ENCODE peak calls at places on chromosome 16, in six cellular contexts. One of them, this sample, is unnamed.

GRCh38 chr16:10926867-10927266 is 15.4 kb downstream of the DEXI start:
- DNase-seq in Calu3: no peak
- DNase-seq in dorsolateral prefrontal cortex: no peak
- DNase-seq in Panc1: no peak
- DNase-seq in C1 segment of cervical spinal cord: no peak
- DNase-seq in B cell: no peak
- DNase-seq in this sample: no peak

GRCh38 chr16:24737391-24737871 is 8.0 kb downstream of the TNRC6A start:
- DNase-seq in Panc1: no peak
- DNase-seq in Calu3: no peak
- DNase-seq in B cell: no peak
- DNase-seq in dorsolateral prefrontal cortex: no peak
- DNase-seq in C1 segment of cervical spinal cord: no peak
- DNase-seq in this sample: no peak

GRCh38 chr16:68760671-68761275 is 23.7 kb downstream of the CDH1 start:
- DNase-seq in Calu3: peak
- DNase-seq in B cell: no peak
- DNase-seq in Panc1: no peak
- DNase-seq in dorsolateral prefrontal cortex: peak
- DNase-seq in C1 segment of cervical spinal cord: peak
- DNase-seq in this sample: no peak

GRCh38 chr16:63080736-63081135 is 1044.5 kb upstream of the CDH8 start:
- DNase-seq in B cell: no peak
- DNase-seq in Panc1: no peak
- DNase-seq in dorsolateral prefrontal cortex: no peak
- DNase-seq in C1 segment of cervical spinal cord: no peak
- DNase-seq in Calu3: no peak
- DNase-seq in this sample: no peak

GRCh38 chr16:2246301-2246885 is 5.0 kb downstream of the ECI1 start:
- DNase-seq in Calu3: no peak
- DNase-seq in Panc1: no peak
- DNase-seq in C1 segment of cervical spinal cord: no peak
- DNase-seq in dorsolateral prefrontal cortex: no peak
- DNase-seq in B cell: no peak
- DNase-seq in this sample: no peak

GRCh38 chr16:80404847-80405246 is 135.9 kb upstream of the DYNLRB2 start:
- DNase-seq in dorsolateral prefrontal cortex: no peak
- DNase-seq in Panc1: no peak
- DNase-seq in B cell: no peak
- DNase-seq in C1 segment of cervical spinal cord: no peak
- DNase-seq in Calu3: no peak
- DNase-seq in this sample: no peak

GRCh38 chr16:48384305-48384981 is 770 bp downstream of the SIAH1 start:
- DNase-seq in Calu3: peak
- DNase-seq in Panc1: no peak
- DNase-seq in dorsolateral prefrontal cortex: peak
- DNase-seq in B cell: peak
- DNase-seq in C1 segment of cervical spinal cord: peak
- DNase-seq in this sample: peak

GRCh38 chr16:54286330-54287017 is at the start of gene IRX3:
- DNase-seq in Panc1: peak
- DNase-seq in Calu3: peak
- DNase-seq in C1 segment of cervical spinal cord: peak
- DNase-seq in B cell: no peak
- DNase-seq in dorsolateral prefrontal cortex: no peak
- DNase-seq in this sample: no peak

GRCh38 chr16:1978476-1979120 is 2.7 kb downstream of the NOXO1 start:
- DNase-seq in B cell: no peak
- DNase-seq in Calu3: no peak
- DNase-seq in Panc1: no peak
- DNase-seq in dorsolateral prefrontal cortex: no peak
- DNase-seq in C1 segment of cervical spinal cord: no peak
- DNase-seq in this sample: no peak

GRCh38 chr16:86928517-86929148 is 350.3 kb downstream of the FOXL1 start:
- DNase-seq in C1 segment of cervical spinal cord: no peak
- DNase-seq in Panc1: no peak
- DNase-seq in dorsolateral prefrontal cortex: no peak
- DNase-seq in Calu3: no peak
- DNase-seq in B cell: no peak
- DNase-seq in this sample: no peak

GRCh38 chr16:88593489-88593888 is 23.3 kb downstream of the ZC3H18 start:
- DNase-seq in Calu3: no peak
- DNase-seq in B cell: no peak
- DNase-seq in Panc1: no peak
- DNase-seq in C1 segment of cervical spinal cord: peak
- DNase-seq in dorsolateral prefrontal cortex: peak
- DNase-seq in this sample: peak

GRCh38 chr16:66696669-66697630 is at the start of gene CMTM4:
- DNase-seq in Calu3: peak
- DNase-seq in dorsolateral prefrontal cortex: peak
- DNase-seq in C1 segment of cervical spinal cord: peak
- DNase-seq in Panc1: no peak
- DNase-seq in B cell: peak
- DNase-seq in this sample: peak

GRCh38 chr16:2966803-2967184 is 2.4 kb upstream of the PAQR4 start:
- DNase-seq in Panc1: no peak
- DNase-seq in dorsolateral prefrontal cortex: no peak
- DNase-seq in Calu3: peak
- DNase-seq in B cell: peak
- DNase-seq in C1 segment of cervical spinal cord: no peak
- DNase-seq in this sample: no peak

GRCh38 chr16:69406780-69407331 is 17.6 kb upstream of the CYB5B start:
- DNase-seq in Panc1: no peak
- DNase-seq in B cell: no peak
- DNase-seq in Calu3: no peak
- DNase-seq in C1 segment of cervical spinal cord: no peak
- DNase-seq in dorsolateral prefrontal cortex: no peak
- DNase-seq in this sample: no peak

GRCh38 chr16:11670171-11671131 is 2.2 kb downstream of the SNN start:
- DNase-seq in Panc1: no peak
- DNase-seq in Calu3: no peak
- DNase-seq in C1 segment of cervical spinal cord: peak
- DNase-seq in dorsolateral prefrontal cortex: no peak
- DNase-seq in B cell: peak
- DNase-seq in this sample: no peak

GRCh38 chr16:976389-976931 is 5.1 kb upstream of the SOX8 start:
- DNase-seq in dorsolateral prefrontal cortex: no peak
- DNase-seq in C1 segment of cervical spinal cord: no peak
- DNase-seq in Panc1: no peak
- DNase-seq in B cell: no peak
- DNase-seq in Calu3: no peak
- DNase-seq in this sample: no peak

GRCh38 chr16:11669380-11670146 is 1.3 kb downstream of the SNN start:
- DNase-seq in Calu3: no peak
- DNase-seq in dorsolateral prefrontal cortex: no peak
- DNase-seq in Panc1: no peak
- DNase-seq in B cell: peak
- DNase-seq in C1 segment of cervical spinal cord: peak
- DNase-seq in this sample: peak

GRCh38 chr16:19119564-19119963 is 5.8 kb downstream of the ITPRIPL2 start:
- DNase-seq in dorsolateral prefrontal cortex: no peak
- DNase-seq in Calu3: no peak
- DNase-seq in B cell: no peak
- DNase-seq in C1 segment of cervical spinal cord: no peak
- DNase-seq in Panc1: no peak
- DNase-seq in this sample: no peak

GRCh38 chr16:86784267-86784626 is 205.9 kb downstream of the FOXL1 start:
- DNase-seq in B cell: no peak
- DNase-seq in C1 segment of cervical spinal cord: no peak
- DNase-seq in dorsolateral prefrontal cortex: no peak
- DNase-seq in Calu3: no peak
- DNase-seq in Panc1: no peak
- DNase-seq in this sample: no peak

GRCh38 chr16:89869911-89870310 is 3.5 kb upstream of the TCF25 start:
- DNase-seq in dorsolateral prefrontal cortex: no peak
- DNase-seq in C1 segment of cervical spinal cord: no peak
- DNase-seq in Calu3: no peak
- DNase-seq in Panc1: no peak
- DNase-seq in B cell: no peak
- DNase-seq in this sample: no peak

GRCh38 chr16:89357055-89357454 is 133.3 kb downstream of the ANKRD11 start:
- DNase-seq in B cell: no peak
- DNase-seq in dorsolateral prefrontal cortex: no peak
- DNase-seq in Panc1: no peak
- DNase-seq in Calu3: no peak
- DNase-seq in C1 segment of cervical spinal cord: no peak
- DNase-seq in this sample: no peak

GRCh38 chr16:77111057-77111456 is 79.9 kb upstream of the MON1B start:
- DNase-seq in dorsolateral prefrontal cortex: no peak
- DNase-seq in Calu3: no peak
- DNase-seq in B cell: no peak
- DNase-seq in Panc1: no peak
- DNase-seq in C1 segment of cervical spinal cord: no peak
- DNase-seq in this sample: no peak

GRCh38 chr16:89720520-89720858 is 209 bp downstream of the VPS9D1 start:
- DNase-seq in dorsolateral prefrontal cortex: no peak
- DNase-seq in B cell: no peak
- DNase-seq in Calu3: peak
- DNase-seq in Panc1: no peak
- DNase-seq in C1 segment of cervical spinal cord: peak
- DNase-seq in this sample: no peak

GRCh38 chr16:57023541-57024249 is 34.3 kb downstream of the NLRC5 start:
- DNase-seq in B cell: no peak
- DNase-seq in Calu3: no peak
- DNase-seq in Panc1: no peak
- DNase-seq in dorsolateral prefrontal cortex: no peak
- DNase-seq in C1 segment of cervical spinal cord: no peak
- DNase-seq in this sample: no peak

GRCh38 chr16:7051586-7052349 is 280.9 kb upstream of the RBFOX1 start:
- DNase-seq in dorsolateral prefrontal cortex: no peak
- DNase-seq in Panc1: no peak
- DNase-seq in B cell: no peak
- DNase-seq in Calu3: no peak
- DNase-seq in C1 segment of cervical spinal cord: no peak
- DNase-seq in this sample: no peak

GRCh38 chr16:24834459-24835335 is 11.1 kb upstream of the SLC5A11 start:
- DNase-seq in dorsolateral prefrontal cortex: no peak
- DNase-seq in B cell: no peak
- DNase-seq in C1 segment of cervical spinal cord: no peak
- DNase-seq in Panc1: no peak
- DNase-seq in Calu3: peak
- DNase-seq in this sample: no peak

GRCh38 chr16:85531516-85531915 is 81.6 kb upstream of the GSE1 start:
- DNase-seq in Panc1: no peak
- DNase-seq in C1 segment of cervical spinal cord: no peak
- DNase-seq in dorsolateral prefrontal cortex: no peak
- DNase-seq in B cell: no peak
- DNase-seq in Calu3: no peak
- DNase-seq in this sample: no peak

GRCh38 chr16:14509055-14509454 is 121.0 kb downstream of the PARN start:
- DNase-seq in Panc1: no peak
- DNase-seq in B cell: no peak
- DNase-seq in C1 segment of cervical spinal cord: no peak
- DNase-seq in dorsolateral prefrontal cortex: no peak
- DNase-seq in Calu3: no peak
- DNase-seq in this sample: no peak

This sample was measured in amygdala.